ENCODE peak calls at places on chromosomes 12 and 14, in ten cellular contexts. One of them, this sample, is unnamed.

GRCh38 chr12:129423041-129423580 is 480.7 kb downstream of the TMEM132D start:
- DNase-seq in neural crest cell: no peak
- DNase-seq in heart right ventricle: no peak
- DNase-seq in left ventricle myocardium inferior: no peak
- DNase-seq in adrenal gland: no peak
- DNase-seq in glutamatergic neuron: no peak
- DNase-seq in GM13977: no peak
- DNase-seq in neural progenitor cell: no peak
- DNase-seq in GM20000: no peak
- DNase-seq in fibroblast of pulmonary artery: no peak
- DNase-seq in this sample: no peak

GRCh38 chr12:27504506-27504905 is 19.5 kb upstream of the PPFIBP1 start:
- DNase-seq in GM13977: no peak
- DNase-seq in glutamatergic neuron: no peak
- DNase-seq in GM20000: no peak
- DNase-seq in fibroblast of pulmonary artery: no peak
- DNase-seq in neural crest cell: no peak
- DNase-seq in heart right ventricle: peak
- DNase-seq in adrenal gland: peak
- DNase-seq in neural progenitor cell: no peak
- DNase-seq in left ventricle myocardium inferior: no peak
- DNase-seq in this sample: peak

GRCh38 chr12:6462234-6462995 is 8.1 kb downstream of the VAMP1 start:
- DNase-seq in GM13977: no peak
- DNase-seq in fibroblast of pulmonary artery: no peak
- DNase-seq in GM20000: no peak
- DNase-seq in adrenal gland: no peak
- DNase-seq in glutamatergic neuron: no peak
- DNase-seq in neural crest cell: no peak
- DNase-seq in heart right ventricle: no peak
- DNase-seq in neural progenitor cell: no peak
- DNase-seq in left ventricle myocardium inferior: no peak
- DNase-seq in this sample: no peak

GRCh38 chr14:75470238-75470797 is 42.5 kb downstream of the JDP2 start:
- DNase-seq in GM13977: peak
- DNase-seq in GM20000: peak
- DNase-seq in heart right ventricle: no peak
- DNase-seq in neural progenitor cell: no peak
- DNase-seq in adrenal gland: no peak
- DNase-seq in neural crest cell: no peak
- DNase-seq in left ventricle myocardium inferior: no peak
- DNase-seq in fibroblast of pulmonary artery: no peak
- DNase-seq in glutamatergic neuron: no peak
- DNase-seq in this sample: no peak

GRCh38 chr12:49819786-49820185 is 8.4 kb downstream of the NCKAP5L start:
- DNase-seq in GM20000: no peak
- DNase-seq in glutamatergic neuron: no peak
- DNase-seq in fibroblast of pulmonary artery: no peak
- DNase-seq in adrenal gland: no peak
- DNase-seq in left ventricle myocardium inferior: no peak
- DNase-seq in neural crest cell: no peak
- DNase-seq in neural progenitor cell: no peak
- DNase-seq in heart right ventricle: no peak
- DNase-seq in GM13977: no peak
- DNase-seq in this sample: no peak

GRCh38 chr14:68664225-68664681 is 128.6 kb downstream of the ZFP36L1 start:
- DNase-seq in adrenal gland: no peak
- DNase-seq in GM13977: peak
- DNase-seq in GM20000: peak
- DNase-seq in heart right ventricle: no peak
- DNase-seq in neural progenitor cell: no peak
- DNase-seq in fibroblast of pulmonary artery: no peak
- DNase-seq in glutamatergic neuron: no peak
- DNase-seq in neural crest cell: no peak
- DNase-seq in left ventricle myocardium inferior: no peak
- DNase-seq in this sample: peak

GRCh38 chr12:26795899-26796298 is 37.1 kb downstream of the ITPR2 start:
- DNase-seq in glutamatergic neuron: no peak
- DNase-seq in neural crest cell: no peak
- DNase-seq in adrenal gland: no peak
- DNase-seq in heart right ventricle: no peak
- DNase-seq in GM20000: no peak
- DNase-seq in left ventricle myocardium inferior: no peak
- DNase-seq in neural progenitor cell: no peak
- DNase-seq in GM13977: no peak
- DNase-seq in fibroblast of pulmonary artery: no peak
- DNase-seq in this sample: no peak

GRCh38 chr12:9750276-9751203 is 10.2 kb downstream of the CD69 start:
- DNase-seq in heart right ventricle: peak
- DNase-seq in GM13977: peak
- DNase-seq in neural progenitor cell: peak
- DNase-seq in GM20000: peak
- DNase-seq in adrenal gland: peak
- DNase-seq in neural crest cell: peak
- DNase-seq in fibroblast of pulmonary artery: peak
- DNase-seq in glutamatergic neuron: no peak
- DNase-seq in left ventricle myocardium inferior: no peak
- DNase-seq in this sample: peak

GRCh38 chr12:21516281-21516680 is 9.8 kb upstream of the SPX start:
- DNase-seq in neural crest cell: no peak
- DNase-seq in glutamatergic neuron: no peak
- DNase-seq in GM20000: no peak
- DNase-seq in left ventricle myocardium inferior: no peak
- DNase-seq in neural progenitor cell: no peak
- DNase-seq in fibroblast of pulmonary artery: no peak
- DNase-seq in heart right ventricle: no peak
- DNase-seq in GM13977: no peak
- DNase-seq in adrenal gland: no peak
- DNase-seq in this sample: no peak

GRCh38 chr14:104146651-104147345 is 8.4 kb downstream of the KIF26A start:
- DNase-seq in fibroblast of pulmonary artery: no peak
- DNase-seq in left ventricle myocardium inferior: peak
- DNase-seq in neural progenitor cell: no peak
- DNase-seq in glutamatergic neuron: peak
- DNase-seq in heart right ventricle: no peak
- DNase-seq in GM13977: no peak
- DNase-seq in adrenal gland: no peak
- DNase-seq in GM20000: no peak
- DNase-seq in neural crest cell: no peak
- DNase-seq in this sample: no peak

GRCh38 chr12:133135747-133136146 is 5.3 kb downstream of the ZNF10 start:
- DNase-seq in glutamatergic neuron: no peak
- DNase-seq in fibroblast of pulmonary artery: no peak
- DNase-seq in neural crest cell: no peak
- DNase-seq in neural progenitor cell: no peak
- DNase-seq in GM13977: no peak
- DNase-seq in adrenal gland: no peak
- DNase-seq in GM20000: no peak
- DNase-seq in left ventricle myocardium inferior: no peak
- DNase-seq in heart right ventricle: no peak
- DNase-seq in this sample: no peak

GRCh38 chr14:102421366-102422057 is 58.8 kb downstream of the TECPR2 start:
- DNase-seq in adrenal gland: no peak
- DNase-seq in glutamatergic neuron: no peak
- DNase-seq in heart right ventricle: no peak
- DNase-seq in GM20000: no peak
- DNase-seq in neural progenitor cell: peak
- DNase-seq in neural crest cell: no peak
- DNase-seq in left ventricle myocardium inferior: no peak
- DNase-seq in fibroblast of pulmonary artery: no peak
- DNase-seq in GM13977: no peak
- DNase-seq in this sample: no peak

GRCh38 chr12:130776857-130777339 is 60.8 kb upstream of the RIMBP2 start:
- DNase-seq in adrenal gland: no peak
- DNase-seq in glutamatergic neuron: no peak
- DNase-seq in heart right ventricle: no peak
- DNase-seq in neural progenitor cell: no peak
- DNase-seq in GM20000: no peak
- DNase-seq in left ventricle myocardium inferior: no peak
- DNase-seq in GM13977: no peak
- DNase-seq in fibroblast of pulmonary artery: no peak
- DNase-seq in neural crest cell: no peak
- DNase-seq in this sample: no peak

DNA sequence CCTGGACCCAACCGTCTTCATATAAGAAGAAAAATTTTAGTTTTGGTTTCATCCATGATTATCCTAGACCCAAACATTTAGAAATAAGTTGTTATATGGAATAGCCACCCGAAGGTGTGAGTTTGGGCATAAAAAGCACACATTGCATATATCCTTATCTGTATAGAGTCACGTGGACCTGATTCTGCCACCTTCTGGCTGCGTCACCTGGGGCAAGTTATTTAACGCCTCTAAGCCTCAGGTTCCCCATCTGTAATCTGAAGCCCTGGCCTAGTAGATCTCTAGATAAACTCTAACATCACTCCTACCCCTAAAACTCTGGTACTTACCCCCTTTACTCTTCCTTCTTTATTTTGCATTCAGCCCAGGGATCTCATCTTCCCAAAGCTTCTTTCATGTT is 14.3 kb upstream of the KRT5 start:
- DNase-seq in left ventricle myocardium inferior: no peak
- DNase-seq in neural progenitor cell: no peak
- DNase-seq in GM20000: no peak
- DNase-seq in fibroblast of pulmonary artery: peak
- DNase-seq in heart right ventricle: no peak
- DNase-seq in GM13977: no peak
- DNase-seq in neural crest cell: no peak
- DNase-seq in glutamatergic neuron: no peak
- DNase-seq in adrenal gland: no peak
- DNase-seq in this sample: no peak
- TF ChIP-seq CTCF in left ventricle myocardium inferior: peak
- TF ChIP-seq CTCF in neural progenitor cell: peak
- TF ChIP-seq CTCF in GM20000: no peak
- TF ChIP-seq CTCF in fibroblast of pulmonary artery: peak
- TF ChIP-seq CTCF in heart right ventricle: no peak
- TF ChIP-seq CTCF in GM13977: no peak
- TF ChIP-seq CTCF in neural crest cell: no peak
- TF ChIP-seq CTCF in glutamatergic neuron: no peak
- TF ChIP-seq CTCF in adrenal gland: no peak
- TF ChIP-seq CTCF in this sample: no peak

GRCh38 chr12:1357171-1357570 is 237.2 kb downstream of the FBXL14 start:
- DNase-seq in GM20000: no peak
- DNase-seq in glutamatergic neuron: no peak
- DNase-seq in heart right ventricle: no peak
- DNase-seq in fibroblast of pulmonary artery: peak
- DNase-seq in left ventricle myocardium inferior: no peak
- DNase-seq in neural progenitor cell: no peak
- DNase-seq in adrenal gland: no peak
- DNase-seq in neural crest cell: no peak
- DNase-seq in GM13977: no peak
- DNase-seq in this sample: peak

GRCh38 chr12:1356285-1356684 is 238.1 kb downstream of the FBXL14 start:
- DNase-seq in GM13977: no peak
- DNase-seq in neural progenitor cell: no peak
- DNase-seq in adrenal gland: no peak
- DNase-seq in glutamatergic neuron: no peak
- DNase-seq in fibroblast of pulmonary artery: no peak
- DNase-seq in heart right ventricle: no peak
- DNase-seq in GM20000: no peak
- DNase-seq in neural crest cell: no peak
- DNase-seq in left ventricle myocardium inferior: no peak
- DNase-seq in this sample: peak

GRCh38 chr12:1362143-1362542 is 232.2 kb downstream of the FBXL14 start:
- DNase-seq in glutamatergic neuron: no peak
- DNase-seq in heart right ventricle: no peak
- DNase-seq in left ventricle myocardium inferior: no peak
- DNase-seq in GM13977: no peak
- DNase-seq in adrenal gland: no peak
- DNase-seq in GM20000: no peak
- DNase-seq in fibroblast of pulmonary artery: no peak
- DNase-seq in neural crest cell: no peak
- DNase-seq in neural progenitor cell: no peak
- DNase-seq in this sample: no peak

GRCh38 chr12:1357711-1358110 is 236.7 kb downstream of the FBXL14 start:
- DNase-seq in neural crest cell: no peak
- DNase-seq in GM20000: no peak
- DNase-seq in heart right ventricle: no peak
- DNase-seq in left ventricle myocardium inferior: no peak
- DNase-seq in neural progenitor cell: no peak
- DNase-seq in adrenal gland: no peak
- DNase-seq in GM13977: no peak
- DNase-seq in glutamatergic neuron: no peak
- DNase-seq in fibroblast of pulmonary artery: no peak
- DNase-seq in this sample: no peak

DNA sequence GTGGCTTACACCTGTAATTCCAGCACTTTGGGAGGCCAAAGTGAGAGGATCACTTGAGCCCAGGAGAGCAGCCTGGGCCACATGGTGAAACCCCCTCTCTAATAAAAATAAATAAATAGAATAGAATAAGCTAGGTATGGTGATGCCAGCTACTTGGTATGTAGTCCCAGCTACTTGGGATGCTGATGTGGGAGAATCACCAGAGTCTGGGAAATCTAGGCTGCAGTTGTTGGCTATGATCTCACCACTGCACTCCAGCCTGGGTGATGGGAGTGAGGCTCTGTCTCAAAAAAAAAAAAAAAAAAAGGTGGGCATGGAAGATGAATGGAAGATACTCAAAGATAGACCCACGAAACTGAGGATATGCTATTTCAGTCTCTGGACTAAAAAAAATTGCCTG is 233.6 kb downstream of the FBXL14 start:
- DNase-seq in neural progenitor cell: no peak
- DNase-seq in heart right ventricle: no peak
- DNase-seq in fibroblast of pulmonary artery: peak
- DNase-seq in neural crest cell: no peak
- DNase-seq in left ventricle myocardium inferior: no peak
- DNase-seq in adrenal gland: no peak
- DNase-seq in glutamatergic neuron: no peak
- DNase-seq in GM13977: no peak
- DNase-seq in GM20000: no peak
- DNase-seq in this sample: peak
- TF ChIP-seq CTCF in neural progenitor cell: no peak
- TF ChIP-seq CTCF in heart right ventricle: no peak
- TF ChIP-seq CTCF in fibroblast of pulmonary artery: no peak
- TF ChIP-seq CTCF in neural crest cell: no peak
- TF ChIP-seq CTCF in left ventricle myocardium inferior: no peak
- TF ChIP-seq CTCF in adrenal gland: no peak
- TF ChIP-seq CTCF in glutamatergic neuron: no peak
- TF ChIP-seq CTCF in GM13977: no peak
- TF ChIP-seq CTCF in GM20000: no peak
- TF ChIP-seq CTCF in this sample: no peak

GRCh38 chr14:94045563-94046345 is 19.6 kb downstream of the OTUB2 start:
- DNase-seq in adrenal gland: peak
- DNase-seq in neural crest cell: no peak
- DNase-seq in fibroblast of pulmonary artery: no peak
- DNase-seq in left ventricle myocardium inferior: no peak
- DNase-seq in GM20000: no peak
- DNase-seq in heart right ventricle: no peak
- DNase-seq in glutamatergic neuron: no peak
- DNase-seq in GM13977: no peak
- DNase-seq in neural progenitor cell: no peak
- DNase-seq in this sample: no peak
- TF ChIP-seq CTCF in adrenal gland: no peak
- TF ChIP-seq CTCF in neural crest cell: no peak
- TF ChIP-seq CTCF in fibroblast of pulmonary artery: no peak
- TF ChIP-seq CTCF in left ventricle myocardium inferior: no peak
- TF ChIP-seq CTCF in GM20000: no peak
- TF ChIP-seq CTCF in heart right ventricle: no peak
- TF ChIP-seq CTCF in glutamatergic neuron: no peak
- TF ChIP-seq CTCF in GM13977: no peak
- TF ChIP-seq CTCF in neural progenitor cell: no peak
- TF ChIP-seq CTCF in this sample: no peak

GRCh38 chr12:94309348-94309747 is 150.3 kb downstream of the CEP83 start:
- DNase-seq in neural crest cell: no peak
- DNase-seq in adrenal gland: no peak
- DNase-seq in left ventricle myocardium inferior: no peak
- DNase-seq in heart right ventricle: no peak
- DNase-seq in GM20000: peak
- DNase-seq in neural progenitor cell: no peak
- DNase-seq in glutamatergic neuron: no peak
- DNase-seq in GM13977: no peak
- DNase-seq in fibroblast of pulmonary artery: no peak
- DNase-seq in this sample: no peak
- TF ChIP-seq CTCF in neural crest cell: no peak
- TF ChIP-seq CTCF in adrenal gland: no peak
- TF ChIP-seq CTCF in left ventricle myocardium inferior: no peak
- TF ChIP-seq CTCF in heart right ventricle: no peak
- TF ChIP-seq CTCF in GM20000: no peak
- TF ChIP-seq CTCF in neural progenitor cell: no peak
- TF ChIP-seq CTCF in glutamatergic neuron: no peak
- TF ChIP-seq CTCF in GM13977: no peak
- TF ChIP-seq CTCF in fibroblast of pulmonary artery: no peak
- TF ChIP-seq CTCF in this sample: no peak